ENCODE peak calls at places on chromosomes 3 and 15, in five cellular contexts. S is AG10803, Z is sigmoid colon, H is GM13976, R is MM.1S. J is an unnamed sample.

GRCh38 chr15:90087454-90088154 is 14.7 kb downstream of the IDH2 start:
- DNase-seq in S (peak), Z (no peak), H (no peak), R (no peak), J (no peak)

GRCh38 chr3:195198424-195199346 is 72.3 kb downstream of the XXYLT1 start:
- DNase-seq in S (no peak), Z (peak), H (no peak), R (no peak), J (no peak)

GRCh38 chr3:102104093-102104492 is 254.8 kb downstream of the NFKBIZ start:
- DNase-seq in S (no peak), Z (no peak), H (no peak), R (no peak), J (no peak)

GRCh38 chr3:13492976-13493866 is 13.1 kb downstream of the HDAC11 start:
- DNase-seq in S (no peak), Z (no peak), H (no peak), R (no peak), J (no peak)

GRCh38 chr3:74621581-74621980 is 7.1 kb upstream of the CNTN3 start:
- DNase-seq in S (no peak), Z (no peak), H (no peak), R (no peak), J (no peak)

GRCh38 chr15:69279636-69280035 is 19.1 kb upstream of the PAQR5 start:
- DNase-seq in S (no peak), Z (no peak), H (no peak), R (no peak), J (no peak)

GRCh38 chr3:138220788-138221187 is 33.7 kb downstream of the ARMC8 start:
- DNase-seq in S (no peak), Z (no peak), H (no peak), R (no peak), J (no peak)

GRCh38 chr15:64209680-64210334 is 47.0 kb upstream of the PPIB start:
- DNase-seq in S (peak), Z (no peak), H (peak), R (peak), J (peak)

GRCh38 chr3:124412642-124413041 is 317.6 kb upstream of the UMPS start:
- DNase-seq in S (no peak), Z (no peak), H (no peak), R (no peak), J (no peak)

GRCh38 chr3:105827101-105827634 is 41.6 kb downstream of the CBLB start:
- DNase-seq in S (no peak), Z (no peak), H (no peak), R (no peak), J (no peak)

GRCh38 chr3:10170915-10171478 is 6.3 kb downstream of the IRAK2 start:
- DNase-seq in S (no peak), Z (no peak), H (no peak), R (no peak), J (no peak)

GRCh38 chr3:10164546-10165393 is at the start of gene IRAK2:
- DNase-seq in S (peak), Z (peak), H (peak), R (peak), J (peak)

GRCh38 chr3:10173095-10173925 is 8.6 kb downstream of the IRAK2 start:
- DNase-seq in S (no peak), Z (no peak), H (no peak), R (no peak), J (peak)

GRCh38 chr3:10166213-10166604 is 1.5 kb downstream of the IRAK2 start:
- DNase-seq in S (no peak), Z (no peak), H (no peak), R (no peak), J (no peak)

GRCh38 chr3:10169000-10169496 is 4.3 kb downstream of the IRAK2 start:
- DNase-seq in S (no peak), Z (no peak), H (no peak), R (no peak), J (no peak)
- TF ChIP-seq CTCF in S (no peak), Z (no peak), H (no peak), R (peak), J (no peak)

DNA sequence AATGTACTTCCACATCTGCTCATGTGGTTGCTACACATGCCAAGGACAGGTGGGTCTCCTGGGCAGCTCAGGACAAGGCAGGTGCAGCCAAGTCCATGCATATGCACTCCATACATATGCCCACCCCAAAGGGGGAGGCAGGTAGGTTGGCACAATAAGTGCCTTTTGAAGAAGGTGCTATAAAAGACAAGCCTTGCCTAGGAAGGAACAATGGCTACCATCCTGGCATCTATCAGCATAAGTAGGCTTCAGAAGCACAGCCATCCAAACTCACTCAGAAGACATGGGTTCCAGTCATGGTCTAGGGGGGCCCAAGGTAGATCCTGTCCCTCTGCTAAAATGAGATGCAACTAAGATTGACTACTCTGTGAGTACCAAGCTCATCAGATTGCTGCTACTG is 34.6 kb downstream of the NBEAL2 start:
- DNase-seq in S (no peak), Z (no peak), H (no peak), R (no peak), J (no peak)
- TF ChIP-seq CTCF in S (no peak), Z (no peak), H (no peak), R (no peak), J (no peak)

GRCh38 chr3:49133226-49133951 is 539 bp upstream of the LAMB2 start:
- DNase-seq in S (peak), Z (peak), H (no peak), R (no peak), J (peak)
- TF ChIP-seq CTCF in S (no peak), Z (no peak), H (no peak), R (no peak), J (no peak)

GRCh38 chr3:100334340-100335136 is at the start of gene NIT2:
- DNase-seq in S (peak), Z (peak), H (peak), R (peak), J (peak)
- TF ChIP-seq CTCF in S (no peak), Z (no peak), H (no peak), R (no peak), J (no peak)

GRCh38 chr3:62325896-62326295 is 47.5 kb downstream of the FEZF2 start:
- DNase-seq in S (no peak), Z (no peak), H (no peak), R (no peak), J (no peak)

GRCh38 chr3:62318752-62319569 is 54.4 kb downstream of the FEZF2 start:
- DNase-seq in S (peak), Z (peak), H (peak), R (peak), J (peak)

GRCh38 chr3:62319570-62320243 is 53.6 kb downstream of the FEZF2 start:
- DNase-seq in S (no peak), Z (no peak), H (no peak), R (no peak), J (no peak)

GRCh38 chr3:62318365-62318751 is 55.0 kb downstream of the FEZF2 start:
- DNase-seq in S (no peak), Z (no peak), H (no peak), R (no peak), J (no peak)

GRCh38 chr3:62323241-62323640 is 50.1 kb downstream of the FEZF2 start:
- DNase-seq in S (no peak), Z (no peak), H (no peak), R (no peak), J (no peak)
- TF ChIP-seq CTCF in S (no peak), Z (no peak), H (no peak), R (no peak), J (no peak)

GRCh38 chr3:50978991-50979667 is 304.4 kb downstream of the DOCK3 start:
- DNase-seq in S (no peak), Z (no peak), H (no peak), R (no peak), J (no peak)
- TF ChIP-seq CTCF in S (no peak), Z (no peak), H (no peak), R (peak), J (peak)

DNA sequence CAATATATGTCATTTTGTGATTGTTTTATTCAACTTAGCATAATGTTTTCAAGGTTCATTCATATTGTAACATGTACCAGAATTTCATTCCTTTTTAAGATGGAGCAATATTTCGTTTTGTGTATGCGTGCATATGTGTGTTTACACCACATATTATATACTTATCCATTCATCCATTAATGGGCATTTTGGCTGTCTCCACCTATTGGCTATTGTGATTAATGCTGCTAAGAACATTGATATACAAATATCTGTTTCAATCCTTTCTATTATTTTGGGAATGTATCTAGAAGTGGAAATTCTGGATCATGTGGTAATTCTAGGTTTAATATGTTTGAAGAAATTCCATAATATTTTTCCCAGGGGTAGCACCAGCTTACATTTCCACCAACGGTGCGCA is 403.9 kb upstream of the LMCD1 start:
- DNase-seq in S (no peak), Z (no peak), H (no peak), R (no peak), J (no peak)
- TF ChIP-seq CTCF in S (no peak), Z (no peak), H (no peak), R (no peak), J (no peak)

J was measured in astrocyte of the spinal cord.